ENCODE peak calls at places on chromosome 2, in four cellular contexts. One of them, this sample, is unnamed.

GRCh38 chr2:220460257-220460985 is 833.0 kb downstream of the SLC4A3 start:
- DNase-seq in stimulated activated CD4-positive, alpha-beta T cell treated with anti-CD3 and anti-CD28 coated beads, Interleukin-4, amount 100 ng/mL, for 1 hour: no peak
- DNase-seq in GM23248: no peak
- DNase-seq in AG09319: no peak
- DNase-seq in this sample: no peak

GRCh38 chr2:222690564-222691200 is 19.2 kb downstream of the MOGAT1 start:
- DNase-seq in stimulated activated CD4-positive, alpha-beta T cell treated with anti-CD3 and anti-CD28 coated beads, Interleukin-4, amount 100 ng/mL, for 1 hour: peak; percentile 71
- DNase-seq in GM23248: peak; percentile 86
- DNase-seq in AG09319: peak; percentile 38
- DNase-seq in this sample: peak; percentile 7

GRCh38 chr2:24080721-24081120 is 3.9 kb downstream of the TP53I3 start:
- DNase-seq in stimulated activated CD4-positive, alpha-beta T cell treated with anti-CD3 and anti-CD28 coated beads, Interleukin-4, amount 100 ng/mL, for 1 hour: no peak
- DNase-seq in GM23248: no peak
- DNase-seq in AG09319: peak; percentile 24
- DNase-seq in this sample: no peak

GRCh38 chr2:88054300-88055048 is 1.1 kb downstream of the KRCC1 start:
- DNase-seq in stimulated activated CD4-positive, alpha-beta T cell treated with anti-CD3 and anti-CD28 coated beads, Interleukin-4, amount 100 ng/mL, for 1 hour: no peak
- DNase-seq in GM23248: peak; percentile 46
- DNase-seq in AG09319: no peak
- DNase-seq in this sample: no peak

GRCh38 chr2:145380436-145381017 is 860.6 kb upstream of the ZEB2 start:
- DNase-seq in stimulated activated CD4-positive, alpha-beta T cell treated with anti-CD3 and anti-CD28 coated beads, Interleukin-4, amount 100 ng/mL, for 1 hour: no peak
- DNase-seq in GM23248: peak; percentile 69
- DNase-seq in AG09319: peak; percentile 2
- DNase-seq in this sample: peak; percentile 44

GRCh38 chr2:132550285-132550684 is 119.7 kb downstream of the LYPD1 start:
- DNase-seq in stimulated activated CD4-positive, alpha-beta T cell treated with anti-CD3 and anti-CD28 coated beads, Interleukin-4, amount 100 ng/mL, for 1 hour: no peak
- DNase-seq in GM23248: no peak
- DNase-seq in AG09319: no peak
- DNase-seq in this sample: no peak

GRCh38 chr2:227428731-227429285 is 41.1 kb upstream of the SCYGR1 start:
- DNase-seq in stimulated activated CD4-positive, alpha-beta T cell treated with anti-CD3 and anti-CD28 coated beads, Interleukin-4, amount 100 ng/mL, for 1 hour: no peak
- DNase-seq in GM23248: no peak
- DNase-seq in AG09319: no peak
- DNase-seq in this sample: no peak

GRCh38 chr2:203875471-203875870 is 7.9 kb downstream of the CTLA4 start:
- DNase-seq in stimulated activated CD4-positive, alpha-beta T cell treated with anti-CD3 and anti-CD28 coated beads, Interleukin-4, amount 100 ng/mL, for 1 hour: no peak
- DNase-seq in GM23248: no peak
- DNase-seq in AG09319: no peak
- DNase-seq in this sample: no peak

GRCh38 chr2:147051248-147051647 is 793.6 kb upstream of the ACVR2A start:
- DNase-seq in stimulated activated CD4-positive, alpha-beta T cell treated with anti-CD3 and anti-CD28 coated beads, Interleukin-4, amount 100 ng/mL, for 1 hour: no peak
- DNase-seq in GM23248: peak; percentile 66
- DNase-seq in AG09319: peak; percentile 39
- DNase-seq in this sample: no peak

GRCh38 chr2:238927746-238928519 is 80.0 kb downstream of the TWIST2 start:
- DNase-seq in stimulated activated CD4-positive, alpha-beta T cell treated with anti-CD3 and anti-CD28 coated beads, Interleukin-4, amount 100 ng/mL, for 1 hour: no peak
- DNase-seq in GM23248: no peak
- DNase-seq in AG09319: no peak
- DNase-seq in this sample: no peak

GRCh38 chr2:239393401-239393940 is 7.3 kb downstream of the HDAC4 start:
- DNase-seq in stimulated activated CD4-positive, alpha-beta T cell treated with anti-CD3 and anti-CD28 coated beads, Interleukin-4, amount 100 ng/mL, for 1 hour: no peak
- DNase-seq in GM23248: peak; percentile 18
- DNase-seq in AG09319: no peak
- DNase-seq in this sample: no peak

GRCh38 chr2:23460228-23460627 is 75.2 kb downstream of the KLHL29 start:
- DNase-seq in stimulated activated CD4-positive, alpha-beta T cell treated with anti-CD3 and anti-CD28 coated beads, Interleukin-4, amount 100 ng/mL, for 1 hour: no peak
- DNase-seq in GM23248: peak; percentile 53
- DNase-seq in AG09319: no peak
- DNase-seq in this sample: no peak

This sample was measured in GM04503.